ENCODE peak calls at places on chromosome 9, in six cellular contexts. P is T-cell; Z is GM12865; O is activated CD4-positive, CD25-positive, alpha-beta regulatory T cell treated with anti-CD3 and anti-CD28 coated beads, Interleukin-2, amount 50 U/mL, for 16 hours; B is A549; I is K562. R is an unnamed sample.

GRCh38 chr9:90864779-90865178 is 63.2 kb downstream of the SYK start:
- DNase-seq in P (no peak), Z (no peak), O (no peak), B (no peak), I (no peak), R (no peak)

GRCh38 chr9:134962065-134962997 is 44.6 kb upstream of the FCN1 start:
- DNase-seq in P (no peak), Z (no peak), O (no peak), B (no peak), I (no peak), R (no peak)

GRCh38 chr9:94472766-94473165 is 82.1 kb upstream of the PCAT7 start:
- DNase-seq in P (no peak), Z (no peak), O (no peak), B (no peak), I (no peak), R (no peak)

GRCh38 chr9:134570151-134570621 is 71.4 kb upstream of the COL5A1 start:
- DNase-seq in P (no peak), Z (no peak), O (no peak), B (no peak), I (no peak), R (no peak)

GRCh38 chr9:98935064-98935463 is 8.6 kb upstream of the COL15A1 start:
- DNase-seq in P (no peak), Z (no peak), O (no peak), B (no peak), I (peak), R (no peak)

GRCh38 chr9:33443047-33443446 is 4.3 kb downstream of the AQP3 start:
- DNase-seq in P (no peak), Z (no peak), O (no peak), B (no peak), I (no peak), R (no peak)

GRCh38 chr9:76595645-76596044 is 136.7 kb downstream of the GCNT1 start:
- DNase-seq in P (no peak), Z (no peak), O (no peak), B (no peak), I (no peak), R (no peak)

GRCh38 chr9:90365646-90366045 is 277.0 kb downstream of the DIRAS2 start:
- DNase-seq in P (no peak), Z (no peak), O (no peak), B (no peak), I (no peak), R (no peak)

GRCh38 chr9:114836769-114837168 is 30.9 kb upstream of the TNFSF15 start:
- DNase-seq in P (no peak), Z (no peak), O (no peak), B (no peak), I (no peak), R (no peak)

GRCh38 chr9:70159630-70160029 is 99.1 kb upstream of the SMC5 start:
- DNase-seq in P (no peak), Z (no peak), O (no peak), B (no peak), I (no peak), R (no peak)

GRCh38 chr9:121906074-121906520 is 187.0 kb downstream of the TTLL11 start:
- DNase-seq in P (no peak), Z (no peak), O (no peak), B (no peak), I (no peak), R (no peak)

GRCh38 chr9:35910613-35911488 is 1.6 kb downstream of the SPAAR start:
- DNase-seq in P (no peak), Z (peak), O (no peak), B (peak), I (peak), R (peak)

GRCh38 chr9:121267689-121268597 is at the start of gene GSN:
- DNase-seq in P (no peak), Z (peak), O (peak), B (peak), I (peak), R (peak)

GRCh38 chr9:97907051-97907450 is 15.2 kb downstream of the TRMO start:
- DNase-seq in P (no peak), Z (no peak), O (no peak), B (no peak), I (no peak), R (no peak)

GRCh38 chr9:134556531-134557068 is 85.0 kb upstream of the COL5A1 start:
- DNase-seq in P (no peak), Z (no peak), O (no peak), B (no peak), I (no peak), R (no peak)

GRCh38 chr9:113507256-113507655 is 43.7 kb downstream of the RGS3 start:
- DNase-seq in P (no peak), Z (no peak), O (no peak), B (no peak), I (no peak), R (no peak)

GRCh38 chr9:6842584-6842947 is 84.8 kb downstream of the KDM4C start:
- DNase-seq in P (no peak), Z (no peak), O (no peak), B (no peak), I (no peak), R (no peak)

GRCh38 chr9:5971740-5972139 is 43.7 kb downstream of the RANBP6 start:
- DNase-seq in P (no peak), Z (no peak), O (no peak), B (no peak), I (no peak), R (no peak)

GRCh38 chr9:125241863-125242739 is 958 bp upstream of the HSPA5 start:
- DNase-seq in P (no peak), Z (no peak), O (no peak), B (peak), I (no peak), R (peak)

GRCh38 chr9:70340572-70340971 is 73.9 kb downstream of the KLF9 start:
- DNase-seq in P (no peak), Z (no peak), O (no peak), B (peak), I (peak), R (peak)

GRCh38 chr9:104927216-104927911 is 591 bp downstream of the ABCA1 start:
- DNase-seq in P (no peak), Z (peak), O (no peak), B (peak), I (no peak), R (peak)

GRCh38 chr9:125564641-125565040 is 142.4 kb downstream of the MAPKAP1 start:
- DNase-seq in P (no peak), Z (no peak), O (no peak), B (no peak), I (no peak), R (no peak)

GRCh38 chr9:16461231-16461840 is 409.1 kb downstream of the BNC2 start:
- DNase-seq in P (no peak), Z (peak), O (no peak), B (no peak), I (no peak), R (no peak)

GRCh38 chr9:130157079-130157478 is 15.1 kb upstream of the NCS1 start:
- DNase-seq in P (no peak), Z (no peak), O (no peak), B (no peak), I (no peak), R (no peak)

GRCh38 chr9:133067813-133068212 is 6.0 kb downstream of the CEL start:
- DNase-seq in P (no peak), Z (no peak), O (no peak), B (no peak), I (no peak), R (no peak)

GRCh38 chr9:119963798-119964372 is 594.6 kb upstream of the BRINP1 start:
- DNase-seq in P (no peak), Z (no peak), O (no peak), B (peak), I (no peak), R (no peak)

GRCh38 chr9:97900738-97901565 is 21.3 kb downstream of the TRMO start:
- DNase-seq in P (no peak), Z (peak), O (no peak), B (peak), I (peak), R (peak)

GRCh38 chr9:37575511-37575914 is 667 bp downstream of the FBXO10 start:
- DNase-seq in P (no peak), Z (peak), O (no peak), B (no peak), I (no peak), R (no peak)